ENCODE peak calls at places on chromosome 11, in five cellular contexts. U is neuronal stem cell, K is H9, A is IMR-90, C is H1. E is an unnamed sample.

GRCh38 chr11:76856111-76856510 is 4.6 kb upstream of the ACER3 start:
- DNase-seq in U (no peak), K (no peak), A (no peak), C (no peak), E (peak; percentile 33)

GRCh38 chr11:4881860-4882500 is at the start of gene OR51T1:
- DNase-seq in U (no peak), K (no peak), A (peak; percentile 40), C (no peak), E (peak; percentile 16)

GRCh38 chr11:19919050-19919561 is 206.5 kb downstream of the NAV2 start:
- DNase-seq in U (no peak), K (no peak), A (peak; percentile 98), C (no peak), E (peak; percentile 89)

GRCh38 chr11:2816941-2817421 is 68.6 kb downstream of the CDKN1C start:
- DNase-seq in U (no peak), K (no peak), A (peak; percentile 81), C (no peak), E (peak; percentile 59)

GRCh38 chr11:59615132-59615636 is 390 bp downstream of the OSBP start:
- DNase-seq in U (no peak), K (peak; percentile 39), A (no peak), C (peak; percentile 62), E (peak; percentile 21)

GRCh38 chr11:126646701-126647209 is 291.3 kb downstream of the ST3GAL4 start:
- DNase-seq in U (no peak), K (no peak), A (peak; percentile 44), C (no peak), E (no peak)

GRCh38 chr11:66420671-66421476 is at the start of gene NPAS4:
- DNase-seq in U (no peak), K (peak; percentile 45), A (no peak), C (peak; percentile 75), E (no peak)

GRCh38 chr11:616320-617220 is 820 bp upstream of the IRF7 start:
- DNase-seq in U (no peak), K (no peak), A (no peak), C (peak; percentile 45), E (no peak)

GRCh38 chr11:3094223-3094824 is 37.1 kb upstream of the CARS1 start:
- DNase-seq in U (no peak), K (no peak), A (no peak), C (peak; percentile 38), E (no peak)

GRCh38 chr11:66693356-66694055 is 15.8 kb upstream of the RBM4B start:
- DNase-seq in U (no peak), K (no peak), A (no peak), C (no peak), E (no peak)

GRCh38 chr11:34601085-34601444 is 19.8 kb upstream of the EHF start:
- DNase-seq in U (no peak), K (no peak), A (peak; percentile 61), C (no peak), E (peak; percentile 10)

GRCh38 chr11:134574947-134575346 is 162.9 kb upstream of the B3GAT1 start:
- DNase-seq in U (no peak), K (no peak), A (no peak), C (no peak), E (no peak)

GRCh38 chr11:35045219-35045819 is 93.7 kb upstream of the CD44 start:
- DNase-seq in U (no peak), K (no peak), A (no peak), C (no peak), E (peak; percentile 44)

GRCh38 chr11:111045874-111046273 is 199.7 kb upstream of the POU2AF2 start:
- DNase-seq in U (no peak), K (no peak), A (no peak), C (no peak), E (no peak)

GRCh38 chr11:128860571-128861361 is 6.3 kb downstream of the KCNJ1 start:
- DNase-seq in U (no peak), K (no peak), A (peak; percentile 7), C (no peak), E (no peak)

GRCh38 chr11:88420165-88420781 is 82.7 kb upstream of the CTSC start:
- DNase-seq in U (no peak), K (no peak), A (peak; percentile 78), C (no peak), E (peak; percentile 74)

GRCh38 chr11:77096591-77097019 is 6.0 kb upstream of the OMP start:
- DNase-seq in U (no peak), K (no peak), A (no peak), C (no peak), E (no peak)

GRCh38 chr11:117192401-117192875 is 6.7 kb upstream of the TAGLN start:
- DNase-seq in U (no peak), K (no peak), A (no peak), C (no peak), E (no peak)

GRCh38 chr11:36037031-36037430 is 93.2 kb downstream of the LDLRAD3 start:
- DNase-seq in U (no peak), K (no peak), A (peak; percentile 43), C (no peak), E (no peak)

GRCh38 chr11:67999704-68000103 is 4.2 kb downstream of the UNC93B1 start:
- DNase-seq in U (no peak), K (no peak), A (no peak), C (no peak), E (no peak)
- H3K4me1 ChIP-seq in U (peaks cover 16% of the 10 kb centered on the region), K (no peaks in the 10 kb centered on the region), A (peaks cover 5% of the 10 kb centered on the region), C (peaks cover 14% of the 10 kb centered on the region), E (peaks cover 16% of the 10 kb centered on the region)

GRCh38 chr11:15865212-15865987 is 490.9 kb downstream of the SOX6 start:
- DNase-seq in U (no peak), K (no peak), A (no peak), C (no peak), E (no peak)
- H2BK15ac ChIP-seq in U (peak overlapping the region; percentile 6), K (no peak overlapping the region), A (no peak overlapping the region), C (peak overlapping the region; percentile 8), E (no peak overlapping the region)

DNA sequence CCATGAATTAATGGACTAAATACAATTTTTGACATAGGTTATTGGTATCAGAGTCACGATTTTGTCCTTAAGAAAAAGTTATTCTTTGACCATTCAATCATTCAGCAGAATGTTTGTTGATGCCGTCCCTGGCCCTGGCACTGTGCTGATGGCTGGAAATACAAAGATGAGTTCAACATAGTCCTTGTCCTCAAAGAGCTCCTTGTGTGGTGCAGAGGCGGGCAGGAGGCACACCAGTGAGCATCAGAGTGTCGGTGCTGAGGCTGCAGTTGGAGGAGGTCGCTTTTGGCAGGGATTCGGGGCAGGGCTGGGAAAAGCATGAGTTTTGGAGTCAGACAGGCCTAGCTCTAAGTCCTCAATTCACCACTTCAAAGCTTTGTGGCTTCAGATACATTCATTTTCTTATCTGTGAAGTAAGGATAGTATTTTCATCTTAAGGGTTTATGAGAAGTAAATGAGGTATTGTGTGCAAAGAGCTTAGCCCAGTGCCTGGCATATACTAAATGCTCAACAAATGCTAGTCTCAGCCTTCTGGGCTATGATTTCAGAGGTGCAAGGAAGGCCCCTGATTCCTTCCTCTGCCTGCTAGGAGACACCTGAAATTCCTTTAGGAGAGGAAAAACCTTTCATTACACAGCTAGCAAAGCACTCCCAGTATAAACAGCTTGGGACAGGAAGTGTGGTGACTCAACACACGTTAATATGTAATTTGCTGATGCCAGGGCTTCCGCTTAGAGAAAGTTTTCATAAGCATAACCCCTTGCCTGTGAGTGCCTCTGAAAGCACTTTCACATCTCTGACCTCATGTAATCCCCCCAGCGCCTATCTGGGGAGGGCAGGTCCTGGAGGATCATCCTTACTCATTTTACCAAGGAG is 113.8 kb downstream of the NECTIN1 start:
- DNase-seq in U (no peak), K (no peak), A (peak; percentile 90), C (no peak), E (peak; percentile 84)
- H2AFZ ChIP-seq in U (no peak overlapping the region), K (no peak overlapping the region), A (peak overlapping the region; percentile 79), C (no peak overlapping the region), E (no peak overlapping the region)

DNA sequence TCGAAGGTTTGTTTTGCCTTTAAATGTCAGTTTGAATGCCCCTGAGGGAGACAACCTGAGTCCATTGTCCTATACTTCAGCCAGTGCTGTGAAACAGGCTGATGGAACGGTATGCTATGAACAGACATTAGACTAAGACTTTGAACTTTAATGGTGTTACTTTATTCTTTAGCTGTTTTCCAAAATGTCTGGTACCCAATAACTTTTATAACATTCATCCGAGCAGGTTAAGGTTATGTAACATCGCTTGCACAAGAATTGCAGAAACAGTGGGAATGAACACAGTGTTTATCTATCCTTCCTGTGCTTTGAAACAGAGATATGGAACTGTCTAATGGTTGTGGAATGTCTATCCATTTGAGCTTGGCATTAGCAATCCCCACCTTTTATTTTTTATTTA is 12.5 kb upstream of the PTS start:
- DNase-seq in U (no peak), K (no peak), A (peak; percentile 61), C (no peak), E (no peak)
- H3K4me1 ChIP-seq in U (no peaks in the 10 kb centered on the region), K (no peaks in the 10 kb centered on the region), A (peaks cover 18% of the 10 kb centered on the region), C (no peaks in the 10 kb centered on the region), E (no peaks in the 10 kb centered on the region)

GRCh38 chr11:96161271-96162089 is 181.5 kb downstream of the MAML2 start:
- DNase-seq in U (no peak), K (no peak), A (peak; percentile 68), C (no peak), E (peak; percentile 86)
- H2BK15ac ChIP-seq in U (no peak overlapping the region), K (no peak overlapping the region), A (peak overlapping the region; percentile 90), C (no peak overlapping the region), E (no peak overlapping the region)

E was measured in mesenchymal stem cell.